ENCODE peak calls at places on chromosomes 3 and 15, in four cellular contexts. Z is transverse colon; C is choroid plexus epithelial cell; E is activated CD8-positive, alpha-beta T cell treated with anti-CD3 and anti-CD28 coated beads for 36 hours. G is an unnamed sample.

GRCh38 chr15:81400640-81401236 is 26.7 kb upstream of the TMC3 start:
- DNase-seq in Z (no peak), E (no peak), C (peak; percentile 82), G (peak; percentile 44)

GRCh38 chr3:187223799-187224198 is 26.5 kb downstream of the RTP1 start:
- DNase-seq in Z (no peak), C (peak; percentile 49), E (no peak), G (no peak)

GRCh38 chr3:50324351-50325144 is 2.0 kb upstream of the HYAL2 start:
- DNase-seq in C (peak; percentile 87), E (peak; percentile 84), Z (peak; percentile 65), G (peak; percentile 72)

GRCh38 chr3:106229495-106230278 is 360.9 kb upstream of the CBLB start:
- DNase-seq in C (no peak), E (no peak), Z (no peak), G (no peak)

GRCh38 chr3:4738737-4739274 is 240.4 kb upstream of the BHLHE40 start:
- DNase-seq in C (no peak), E (peak; percentile 49), Z (no peak), G (no peak)

GRCh38 chr3:124256599-124256998 is 264.7 kb upstream of the ROPN1 start:
- DNase-seq in Z (no peak), C (no peak), E (no peak), G (no peak)

GRCh38 chr3:184718431-184718830 is 6.6 kb upstream of the MAGEF1 start:
- DNase-seq in C (no peak), E (no peak), Z (no peak), G (no peak)

GRCh38 chr3:16186081-16186480 is 11.6 kb downstream of the GALNT15 start:
- DNase-seq in Z (no peak), E (no peak), C (peak; percentile 36), G (no peak)

GRCh38 chr3:150787741-150788370 is 24.9 kb upstream of the SIAH2 start:
- DNase-seq in E (peak; percentile 93), C (peak; percentile 81), Z (peak; percentile 87), G (peak; percentile 53)

GRCh38 chr3:158725348-158725966 is 6.8 kb downstream of the RARRES1 start:
- DNase-seq in E (peak; percentile 27), Z (peak; percentile 47), C (peak; percentile 98), G (no peak)

GRCh38 chr3:61967937-61968336 is 405.4 kb downstream of the FEZF2 start:
- DNase-seq in E (no peak), C (no peak), Z (no peak), G (no peak)

GRCh38 chr15:27589260-27589659 is 509.9 kb downstream of the OCA2 start:
- DNase-seq in C (no peak), E (no peak), Z (no peak), G (no peak)

GRCh38 chr15:68653031-68653635 is 74.3 kb downstream of the CORO2B start:
- DNase-seq in Z (no peak), C (no peak), E (no peak), G (no peak)

GRCh38 chr15:98647026-98647773 is 1.1 kb upstream of the IGF1R start:
- DNase-seq in E (peak; percentile 65), C (peak; percentile 42), Z (peak; percentile 78), G (peak; percentile 83)

GRCh38 chr15:60649845-60650548 is 171.1 kb upstream of the ICE2 start:
- DNase-seq in C (peak; percentile 31), E (peak; percentile 66), Z (peak; percentile 21), G (peak; percentile 14)

GRCh38 chr3:158264894-158265293 is 155.0 kb downstream of the RSRC1 start:
- DNase-seq in E (no peak), Z (no peak), C (no peak), G (no peak)

GRCh38 chr3:102224171-102224570 is 210.6 kb upstream of the ZPLD1 start:
- DNase-seq in E (peak; percentile 35), C (peak; percentile 59), Z (peak; percentile 15), G (peak; percentile 27)

GRCh38 chr3:129001817-129002572 is 891 bp downstream of the EFCC1 start:
- DNase-seq in C (peak; percentile 26), E (peak; percentile 60), Z (no peak), G (no peak)

GRCh38 chr3:51688206-51688600 is 17.2 kb downstream of the TEX264 start:
- DNase-seq in E (no peak), Z (no peak), C (no peak), G (no peak)

GRCh38 chr15:91694829-91695205 is 158.7 kb upstream of the SLCO3A1 start:
- DNase-seq in E (no peak), Z (peak; percentile 71), C (no peak), G (no peak)

GRCh38 chr15:76289582-76289981 is 21.7 kb downstream of the ETFA start:
- DNase-seq in Z (no peak), C (peak; percentile 37), E (no peak), G (no peak)

GRCh38 chr15:76286231-76286879 is 24.9 kb downstream of the ETFA start:
- DNase-seq in E (peak; percentile 36), Z (no peak), C (peak; percentile 43), G (peak; percentile 66)

GRCh38 chr15:76282451-76282850 is 28.8 kb downstream of the ETFA start:
- DNase-seq in Z (no peak), C (no peak), E (no peak), G (no peak)

DNA sequence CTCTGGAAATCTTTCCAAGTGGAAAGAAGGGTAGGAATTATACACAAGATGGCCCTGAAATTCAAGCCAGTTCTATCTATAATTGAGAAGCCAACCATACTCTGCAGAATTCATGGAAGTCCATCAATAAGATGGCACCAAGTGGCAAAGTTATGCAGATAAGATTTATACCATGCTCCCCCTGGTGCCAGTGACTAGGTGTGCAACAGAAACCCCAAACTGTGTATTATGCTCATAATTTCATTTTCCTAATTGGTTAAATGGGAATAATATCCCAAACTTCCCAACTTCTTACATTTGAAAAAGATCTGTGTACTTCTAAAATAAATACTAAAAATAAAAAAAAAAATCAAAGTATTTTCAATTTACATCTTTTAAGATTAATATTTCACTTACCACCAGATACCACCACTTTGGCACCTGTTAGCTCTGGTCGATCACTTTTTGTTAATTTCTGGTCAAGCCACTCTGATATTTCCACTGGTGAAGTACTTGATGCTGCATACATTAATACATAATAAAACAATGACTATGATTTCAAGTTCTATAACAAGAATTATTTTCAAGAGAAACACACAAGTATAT is 25.9 kb downstream of the ETFA start:
- DNase-seq in C (peak; percentile 36), E (peak; percentile 7), Z (no peak), G (no peak)
- TF ChIP-seq CTCF in C (peak; percentile 71), E (peak; percentile 36), Z (no peak), G (peak; percentile 8)

GRCh38 chr3:7574435-7574834 is 713.5 kb downstream of the GRM7 start:
- DNase-seq in Z (no peak), E (no peak), C (no peak), G (no peak)

GRCh38 chr3:7576506-7576905 is 715.6 kb downstream of the GRM7 start:
- DNase-seq in E (no peak), C (no peak), Z (no peak), G (no peak)

GRCh38 chr3:7573330-7573729 is 712.4 kb downstream of the GRM7 start:
- DNase-seq in E (no peak), Z (no peak), C (peak; percentile 4), G (no peak)

GRCh38 chr3:7581831-7582230 is 720.9 kb downstream of the GRM7 start:
- DNase-seq in E (no peak), C (peak; percentile 8), Z (no peak), G (no peak)

GRCh38 chr3:7577513-7577912 is 716.6 kb downstream of the GRM7 start:
- DNase-seq in C (no peak), E (no peak), Z (no peak), G (no peak)
- TF ChIP-seq CTCF in C (no peak), E (no peak), Z (no peak), G (no peak)

GRCh38 chr3:171172070-171172469 is 145.6 kb upstream of the SLC2A2 start:
- DNase-seq in Z (no peak), C (no peak), E (peak; percentile 46), G (no peak)
- TF ChIP-seq CTCF in Z (no peak), C (peak; percentile 22), E (no peak), G (no peak)

GRCh38 chr3:174346571-174346970 is 512.6 kb upstream of the NAALADL2 start:
- DNase-seq in E (no peak), C (no peak), Z (no peak), G (no peak)
- TF ChIP-seq CTCF in E (no peak), C (no peak), Z (no peak), G (no peak)

GRCh38 chr3:171640520-171641412 is 169.5 kb downstream of the PLD1 start:
- DNase-seq in C (peak; percentile 74), E (no peak), Z (no peak), G (no peak)
- TF ChIP-seq CTCF in C (peak; percentile 47), E (no peak), Z (no peak), G (no peak)